ENCODE peak calls at places on chromosomes 6 and 20, in ten cellular contexts. W is B cell, X is progenitor cell of endocrine pancreas, C is cardiac fibroblast, E is gastrocnemius medialis, B is GM10248, H is GM13977, M is glutamatergic neuron, R is GM23338, T is NB4. O is an unnamed sample.

GRCh38 chr20:3227511-3227910 is 11.5 kb downstream of the SLC4A11 start:
- DNase-seq in E (no peak), C (no peak), T (no peak), R (no peak), X (no peak), B (no peak), M (no peak), H (no peak), W (no peak), O (no peak)

GRCh38 chr6:112485813-112486212 is 138.7 kb downstream of the RFPL4B start:
- DNase-seq in H (no peak), R (no peak), C (peak), X (no peak), T (no peak), E (no peak), W (no peak), M (no peak), B (no peak), O (no peak)

GRCh38 chr6:123940551-123940950 is 136.9 kb downstream of the NKAIN2 start:
- DNase-seq in E (no peak), W (no peak), C (no peak), B (no peak), R (no peak), X (no peak), T (no peak), H (no peak), M (no peak), O (no peak)

GRCh38 chr6:5443491-5443890 is 182.2 kb downstream of the FARS2 start:
- DNase-seq in R (no peak), C (no peak), E (no peak), H (no peak), B (no peak), T (no peak), W (no peak), M (no peak), X (no peak), O (no peak)

GRCh38 chr20:49545572-49545971 is 22.4 kb downstream of the PTGIS start:
- DNase-seq in R (peak), M (no peak), X (no peak), H (no peak), W (no peak), T (peak), C (no peak), B (no peak), E (no peak), O (no peak)

GRCh38 chr6:152720964-152721363 is 23.3 kb downstream of the MYCT1 start:
- DNase-seq in C (no peak), B (no peak), W (no peak), E (no peak), T (no peak), X (no peak), H (no peak), R (no peak), M (no peak), O (no peak)

GRCh38 chr6:28433119-28433518 is 10.2 kb downstream of the ZSCAN23 start:
- DNase-seq in R (no peak), H (no peak), W (no peak), C (no peak), B (no peak), M (no peak), T (peak), E (no peak), X (no peak), O (no peak)

GRCh38 chr20:37598101-37598530 is 70.4 kb upstream of the BLCAP start:
- DNase-seq in H (no peak), E (no peak), R (peak), X (peak), M (peak), T (no peak), C (no peak), W (no peak), B (no peak), O (peak)

GRCh38 chr20:58585753-58586540 is 65.1 kb upstream of the STX16 start:
- DNase-seq in M (no peak), T (peak), W (no peak), H (no peak), E (no peak), C (no peak), X (no peak), B (no peak), R (no peak), O (no peak)

GRCh38 chr6:16600026-16600425 is 161.2 kb downstream of the ATXN1 start:
- DNase-seq in H (no peak), M (no peak), X (no peak), R (no peak), B (no peak), W (no peak), C (no peak), E (no peak), T (peak), O (no peak)

GRCh38 chr20:3819413-3820047 is 817 bp upstream of the AP5S1 start:
- DNase-seq in E (no peak), M (no peak), B (no peak), R (no peak), H (no peak), X (no peak), W (no peak), C (no peak), T (peak), O (no peak)

GRCh38 chr6:75230484-75231325 is 12.9 kb downstream of the COX7A2 start:
- DNase-seq in R (peak), X (no peak), M (peak), T (peak), B (no peak), C (peak), W (no peak), E (no peak), H (no peak), O (no peak)

GRCh38 chr6:113352029-113352801 is 504.9 kb upstream of the MARCKS start:
- DNase-seq in R (no peak), H (no peak), C (peak), X (no peak), W (no peak), E (no peak), B (no peak), M (no peak), T (peak), O (no peak)

GRCh38 chr20:32189691-32190607 is 17.6 kb downstream of the PLAGL2 start:
- DNase-seq in B (peak), T (no peak), E (no peak), M (peak), C (peak), W (no peak), H (peak), R (peak), X (peak), O (peak)

GRCh38 chr20:32191873-32192272 is 15.7 kb downstream of the PLAGL2 start:
- DNase-seq in W (no peak), E (no peak), R (no peak), X (no peak), M (peak), B (no peak), H (no peak), T (no peak), C (peak), O (no peak)

GRCh38 chr20:32189123-32189410 is 18.5 kb downstream of the PLAGL2 start:
- DNase-seq in T (no peak), M (no peak), R (peak), C (no peak), B (no peak), H (no peak), W (no peak), E (no peak), X (no peak), O (no peak)

GRCh38 chr20:32191422-32191821 is 16.1 kb downstream of the PLAGL2 start:
- DNase-seq in C (no peak), W (no peak), E (no peak), R (no peak), X (no peak), H (no peak), T (no peak), B (no peak), M (peak), O (no peak)

GRCh38 chr20:32190608-32191415 is 16.7 kb downstream of the PLAGL2 start:
- DNase-seq in R (peak), B (peak), T (no peak), W (no peak), C (no peak), H (no peak), M (peak), X (no peak), E (no peak), O (no peak)
- TF ChIP-seq CTCF in R (no peak), B (no peak), T (no peak), W (no peak), C (no peak), H (no peak), M (no peak), X (no peak), E (no peak), O (no peak)

GRCh38 chr6:33728438-33728837 is 16.9 kb upstream of the UQCC2 start:
- DNase-seq in C (no peak), E (no peak), B (no peak), H (no peak), T (no peak), M (no peak), R (no peak), W (no peak), X (no peak), O (no peak)

GRCh38 chr6:33727126-33727525 is 15.6 kb upstream of the UQCC2 start:
- DNase-seq in E (no peak), R (no peak), C (no peak), T (no peak), B (no peak), M (no peak), H (no peak), X (no peak), W (no peak), O (no peak)

GRCh38 chr6:33730611-33731010 is 16.1 kb downstream of the IP6K3 start:
- DNase-seq in W (no peak), X (no peak), E (peak), B (no peak), M (no peak), H (no peak), R (no peak), C (no peak), T (no peak), O (no peak)

GRCh38 chr6:33727932-33728331 is 16.4 kb upstream of the UQCC2 start:
- DNase-seq in B (no peak), H (no peak), C (no peak), M (no peak), R (no peak), T (no peak), E (peak), X (no peak), W (no peak), O (no peak)

GRCh38 chr6:33729059-33729458 is 17.6 kb upstream of the UQCC2 start:
- DNase-seq in B (no peak), T (no peak), H (no peak), W (no peak), E (peak), M (no peak), X (no peak), C (no peak), R (no peak), O (no peak)
- TF ChIP-seq CTCF in B (no peak), T (no peak), H (no peak), W (no peak), E (no peak), M (no peak), X (no peak), C (no peak), R (no peak), O (no peak)

DNA sequence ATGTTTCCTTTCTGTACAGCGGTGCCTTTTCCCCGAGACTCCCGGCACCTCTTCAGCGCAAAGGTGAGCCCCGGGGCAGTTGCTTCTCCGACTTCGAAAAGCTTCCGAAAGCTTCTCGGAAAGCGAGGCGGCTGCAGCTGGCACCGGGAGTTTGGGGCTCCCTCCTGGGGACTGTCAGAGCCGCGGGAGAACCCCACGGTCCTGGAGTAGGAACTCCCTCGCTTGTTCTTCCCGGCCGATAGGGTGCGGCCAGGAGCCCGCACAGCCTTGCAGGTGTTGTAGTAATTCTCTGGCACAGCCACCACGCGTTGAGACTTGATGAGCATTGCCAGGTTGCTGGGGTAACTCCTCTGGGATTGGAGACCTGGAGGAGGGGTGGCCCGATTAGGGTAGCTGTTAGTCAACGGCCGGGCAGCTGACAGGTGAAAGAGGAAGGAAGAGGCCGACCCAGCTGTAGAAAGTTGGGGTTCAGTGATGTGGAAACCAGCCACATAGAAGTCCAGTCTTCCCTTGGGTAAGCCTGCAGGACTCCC is 708 bp downstream of the KDM1B start:
- DNase-seq in M (peak), T (peak), C (peak), X (peak), R (peak), E (peak), B (peak), H (peak), W (peak), O (no peak)
- TF ChIP-seq CTCF in M (no peak), T (peak), C (peak), X (peak), R (peak), E (peak), B (peak), H (peak), W (no peak), O (no peak)

DNA sequence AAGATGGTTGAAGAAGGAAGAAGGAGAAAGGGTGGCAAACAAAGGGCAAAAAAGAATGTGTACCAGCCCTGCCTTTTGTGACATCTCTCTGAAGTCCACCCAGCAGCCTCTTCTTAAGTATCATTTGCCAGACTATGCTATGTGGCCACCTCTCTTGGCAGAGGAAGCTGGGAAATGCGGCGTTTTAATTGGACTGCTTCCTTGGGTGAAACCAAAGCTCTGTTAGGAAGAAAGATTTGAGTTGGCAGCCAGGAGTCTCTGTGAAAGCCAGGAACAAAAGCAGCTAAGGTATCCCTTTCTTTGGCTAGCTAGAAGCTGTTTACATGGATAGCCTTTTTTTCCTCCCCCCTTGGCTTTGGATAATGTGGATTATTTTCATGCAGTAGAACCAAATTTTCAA is 67.5 kb upstream of the GTSF1L start:
- DNase-seq in W (no peak), B (no peak), C (no peak), H (no peak), M (no peak), X (no peak), E (no peak), T (no peak), R (no peak), O (no peak)
- TF ChIP-seq CTCF in W (no peak), B (no peak), C (no peak), H (no peak), M (no peak), X (no peak), E (no peak), T (no peak), R (no peak), O (no peak)

GRCh38 chr6:20841806-20842205 is 307.5 kb downstream of the CDKAL1 start:
- DNase-seq in H (no peak), M (no peak), E (no peak), R (no peak), X (no peak), C (no peak), B (no peak), W (no peak), T (no peak), O (no peak)

GRCh38 chr6:20837189-20837588 is 302.9 kb downstream of the CDKAL1 start:
- DNase-seq in E (no peak), W (no peak), T (no peak), C (no peak), X (no peak), M (no peak), B (no peak), R (no peak), H (no peak), O (no peak)

GRCh38 chr6:20838113-20838512 is 303.9 kb downstream of the CDKAL1 start:
- DNase-seq in E (no peak), H (no peak), W (no peak), C (no peak), T (no peak), R (no peak), X (no peak), M (no peak), B (no peak), O (no peak)

GRCh38 chr6:20840675-20841074 is 306.4 kb downstream of the CDKAL1 start:
- DNase-seq in T (no peak), E (no peak), C (peak), H (no peak), R (no peak), W (no peak), B (no peak), M (no peak), X (no peak), O (no peak)

GRCh38 chr6:20839624-20840023 is 305.4 kb downstream of the CDKAL1 start:
- DNase-seq in H (no peak), E (no peak), T (no peak), R (peak), X (no peak), B (no peak), C (no peak), W (no peak), M (no peak), O (no peak)
- TF ChIP-seq CTCF in H (no peak), E (no peak), T (no peak), R (peak), X (no peak), B (no peak), C (peak), W (no peak), M (no peak), O (no peak)

DNA sequence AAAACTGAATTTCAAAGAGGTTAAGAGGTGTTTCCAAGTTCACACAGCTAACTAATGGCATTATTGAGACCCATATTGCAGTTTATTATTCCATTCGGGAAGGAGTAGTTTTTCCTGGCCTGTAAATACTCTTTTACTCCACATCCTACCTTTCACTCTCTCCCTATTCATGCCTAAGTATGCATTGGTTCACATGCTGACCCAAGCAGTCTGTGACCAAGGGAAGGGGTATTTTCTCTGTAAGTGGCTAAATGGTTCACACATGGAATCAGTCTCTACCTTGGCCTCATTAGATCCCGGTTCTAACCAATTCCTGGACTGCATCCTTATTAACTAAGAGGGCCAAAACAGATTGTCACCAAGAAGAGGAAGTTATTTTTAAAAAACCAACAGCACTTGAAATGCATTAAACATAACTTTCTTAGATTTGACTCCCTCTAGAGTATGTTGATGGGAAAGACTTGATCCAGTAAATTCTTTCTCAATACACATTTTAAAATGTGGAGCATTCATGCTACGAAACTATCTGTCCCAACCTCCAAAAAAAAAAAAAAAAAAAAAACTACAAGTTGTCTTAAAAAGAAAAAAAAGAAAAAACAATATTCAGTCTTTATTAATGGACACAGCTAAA is 17.8 kb upstream of the RSPO3 start:
- DNase-seq in W (no peak), M (no peak), H (no peak), T (peak), R (peak), E (no peak), X (no peak), B (no peak), C (peak), O (no peak)
- TF ChIP-seq CTCF in W (no peak), M (peak), H (peak), T (peak), R (no peak), E (peak), X (peak), B (no peak), C (peak), O (peak)

DNA sequence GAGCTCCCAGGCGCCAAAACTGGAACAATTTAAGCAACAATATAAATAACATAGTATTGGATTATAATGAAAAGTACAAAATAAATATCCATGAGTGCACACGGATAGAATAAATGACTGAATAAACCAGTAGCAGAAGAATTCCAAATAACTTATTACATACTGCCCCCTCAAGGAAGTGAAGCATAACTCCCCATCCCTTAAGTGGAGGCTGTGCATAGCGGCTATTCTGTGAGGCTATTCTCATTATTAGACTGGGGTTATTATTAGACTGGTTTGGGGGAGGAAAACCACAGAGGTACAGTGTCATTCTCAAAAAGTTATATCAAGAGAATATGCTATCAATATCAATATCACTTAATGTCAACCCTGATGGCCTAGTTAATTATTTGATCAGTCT is 94.4 kb upstream of the SIRPA start:
- DNase-seq in W (no peak), B (no peak), X (no peak), E (no peak), C (peak), H (peak), M (no peak), T (peak), R (no peak), O (no peak)
- TF ChIP-seq CTCF in W (no peak), B (peak), X (peak), E (no peak), C (peak), H (peak), M (peak), T (peak), R (peak), O (no peak)

O was measured in mesothelial cell of epicardium.